ENCODE peak calls at places on chromosomes 7 and 10, in five cellular contexts. One of them, this sample, is unnamed.

GRCh38 chr10:94016727-94017714 is 23.3 kb downstream of the PLCE1 start:
- DNase-seq in H1: no peak
- DNase-seq in K562: no peak
- DNase-seq in GM23338: peak; percentile 68
- DNase-seq in HepG2: no peak
- DNase-seq in this sample: peak; percentile 52

GRCh38 chr10:121753726-121754476 is 155.7 kb upstream of the FGFR2 start:
- DNase-seq in HepG2: no peak
- DNase-seq in K562: no peak
- DNase-seq in H1: no peak
- DNase-seq in GM23338: peak; percentile 43
- DNase-seq in this sample: no peak

GRCh38 chr10:59807629-59808620 is 54.7 kb upstream of the MRLN start:
- DNase-seq in K562: no peak
- DNase-seq in HepG2: no peak
- DNase-seq in GM23338: no peak
- DNase-seq in H1: no peak
- DNase-seq in this sample: no peak

GRCh38 chr7:73844848-73845460 is 2.6 kb upstream of the METTL27 start:
- DNase-seq in GM23338: no peak
- DNase-seq in K562: no peak
- DNase-seq in HepG2: no peak
- DNase-seq in H1: no peak
- DNase-seq in this sample: no peak

GRCh38 chr10:121426307-121426706 is 171.9 kb downstream of the FGFR2 start:
- DNase-seq in GM23338: peak; percentile 69
- DNase-seq in H1: peak; percentile 46
- DNase-seq in K562: peak; percentile 32
- DNase-seq in HepG2: no peak
- DNase-seq in this sample: no peak

GRCh38 chr10:46014683-46015405 is 15.6 kb downstream of the NCOA4 start:
- DNase-seq in HepG2: no peak
- DNase-seq in GM23338: no peak
- DNase-seq in H1: no peak
- DNase-seq in K562: no peak
- DNase-seq in this sample: no peak

GRCh38 chr10:60480865-60481563 is 91.3 kb upstream of the ANK3 start:
- DNase-seq in H1: no peak
- DNase-seq in GM23338: no peak
- DNase-seq in HepG2: no peak
- DNase-seq in K562: no peak
- DNase-seq in this sample: no peak

GRCh38 chr10:47158116-47159071 is 141.6 kb upstream of the GDF10 start:
- DNase-seq in K562: no peak
- DNase-seq in GM23338: no peak
- DNase-seq in HepG2: no peak
- DNase-seq in H1: no peak
- DNase-seq in this sample: no peak

GRCh38 chr7:2819954-2820397 is 24.1 kb downstream of the GNA12 start:
- DNase-seq in HepG2: no peak
- DNase-seq in K562: no peak
- DNase-seq in H1: no peak
- DNase-seq in GM23338: no peak
- DNase-seq in this sample: no peak

GRCh38 chr10:113425596-113425995 is 127.3 kb upstream of the HABP2 start:
- DNase-seq in K562: no peak
- DNase-seq in H1: no peak
- DNase-seq in GM23338: no peak
- DNase-seq in HepG2: no peak
- DNase-seq in this sample: no peak

GRCh38 chr7:117803476-117803875 is 69.8 kb downstream of the CTTNBP2 start:
- DNase-seq in HepG2: no peak
- DNase-seq in H1: no peak
- DNase-seq in GM23338: no peak
- DNase-seq in K562: no peak
- DNase-seq in this sample: no peak

GRCh38 chr7:129168219-129168991 is 20.0 kb upstream of the SMO start:
- DNase-seq in K562: no peak
- DNase-seq in H1: peak; percentile 58
- DNase-seq in GM23338: peak; percentile 84
- DNase-seq in HepG2: no peak
- DNase-seq in this sample: peak; percentile 42

DNA sequence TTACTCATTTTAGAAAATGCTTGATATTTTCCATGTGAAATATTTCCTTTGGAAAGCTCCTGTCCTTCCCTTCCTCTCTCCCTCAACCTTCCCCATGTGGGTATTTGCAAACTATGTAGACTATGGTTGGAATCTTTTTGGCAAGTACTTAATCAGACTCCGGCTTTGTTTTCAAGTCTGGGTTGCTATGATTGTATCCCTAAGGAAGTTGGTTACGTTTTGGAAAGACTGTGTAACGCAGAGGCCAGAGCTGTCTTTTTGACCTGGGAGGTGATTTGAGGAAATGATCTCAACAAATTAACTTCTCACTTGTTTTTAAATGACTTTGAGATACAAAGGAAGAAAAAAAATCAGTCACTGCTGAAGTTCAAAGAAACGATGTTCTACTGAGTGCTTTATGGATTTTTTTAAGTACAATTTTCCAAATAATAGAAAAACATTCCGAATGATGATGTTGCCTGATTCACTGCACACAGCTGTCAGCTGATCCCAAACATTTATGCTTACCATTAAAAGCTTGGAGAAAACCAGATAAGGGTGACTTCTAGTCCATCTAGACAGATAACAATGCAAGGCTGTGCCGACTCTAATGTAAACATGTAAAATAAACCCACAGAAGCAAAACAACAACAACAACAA is 145.5 kb upstream of the CELF2 start:
- DNase-seq in GM23338: peak; percentile 46
- DNase-seq in H1: no peak
- DNase-seq in HepG2: no peak
- DNase-seq in K562: no peak
- DNase-seq in this sample: no peak
- TF ChIP-seq CREB1 in GM23338: no peak
- TF ChIP-seq CREB1 in H1: no peak
- TF ChIP-seq CREB1 in HepG2: no peak
- TF ChIP-seq CREB1 in K562: no peak
- TF ChIP-seq CREB1 in this sample: no peak

GRCh38 chr10:79072041-79072441 is 3.3 kb downstream of the ZMIZ1 start:
- DNase-seq in HepG2: no peak
- DNase-seq in K562: no peak
- DNase-seq in H1: no peak
- DNase-seq in GM23338: peak; percentile 33
- DNase-seq in this sample: no peak

GRCh38 chr10:79070091-79070610 is 1.4 kb downstream of the ZMIZ1 start:
- DNase-seq in GM23338: peak; percentile 34
- DNase-seq in HepG2: no peak
- DNase-seq in K562: peak; percentile 48
- DNase-seq in H1: no peak
- DNase-seq in this sample: peak; percentile 35

GRCh38 chr10:79069325-79070090 is 742 bp downstream of the ZMIZ1 start:
- DNase-seq in GM23338: peak; percentile 44
- DNase-seq in H1: no peak
- DNase-seq in K562: peak; percentile 66
- DNase-seq in HepG2: no peak
- DNase-seq in this sample: peak; percentile 32

GRCh38 chr10:79071535-79071923 is 2.8 kb downstream of the ZMIZ1 start:
- DNase-seq in K562: no peak
- DNase-seq in GM23338: peak; percentile 39
- DNase-seq in HepG2: peak; percentile 81
- DNase-seq in H1: no peak
- DNase-seq in this sample: no peak

DNA sequence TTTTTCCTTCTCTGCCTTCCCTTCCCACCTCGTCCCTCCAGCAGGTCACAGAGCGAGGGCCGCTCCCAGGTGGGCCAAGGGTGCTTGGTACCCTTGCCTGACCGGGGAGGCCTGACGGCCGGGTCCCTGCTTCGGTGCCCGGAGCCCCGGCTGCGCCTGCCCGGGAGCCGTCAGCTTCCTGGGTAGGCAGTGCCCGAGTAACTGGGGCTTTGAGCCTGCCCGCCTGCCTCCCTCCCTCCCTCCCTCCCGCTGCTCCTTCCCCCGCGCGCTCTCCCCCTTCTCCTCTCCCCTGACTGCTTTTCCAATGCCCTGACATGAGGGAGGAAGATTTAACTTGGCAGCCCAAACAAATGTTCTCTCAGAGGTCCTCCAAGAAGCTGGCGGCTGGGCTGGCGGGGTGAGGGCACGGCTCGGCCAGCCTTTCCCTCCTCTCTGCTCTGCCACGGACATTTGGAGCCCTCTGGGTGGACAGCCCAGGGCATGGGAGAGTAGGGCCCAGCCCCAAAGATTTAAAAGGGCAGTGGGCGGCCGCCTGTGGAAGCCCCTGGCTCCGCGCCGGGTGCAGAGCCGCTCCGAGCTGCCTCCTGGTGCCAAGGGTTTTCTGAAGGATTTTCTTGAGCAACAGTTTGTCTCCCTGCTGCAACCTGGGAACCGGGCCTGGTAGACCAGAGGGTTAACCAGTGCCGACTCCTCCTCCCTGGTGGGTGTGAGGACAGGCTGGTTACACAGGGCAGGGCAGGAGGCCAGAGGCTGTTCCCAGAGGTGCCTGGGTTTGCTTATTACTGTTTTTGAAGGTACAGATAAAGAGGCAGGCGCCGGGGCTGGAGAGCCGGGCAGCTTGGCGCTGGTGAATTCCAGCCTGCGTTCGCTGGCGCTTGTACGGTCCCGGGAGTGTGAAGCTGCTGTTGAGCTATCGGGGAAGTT is 2.1 kb downstream of the ZMIZ1 start:
- DNase-seq in K562: no peak
- DNase-seq in GM23338: peak; percentile 68
- DNase-seq in HepG2: peak; percentile 90
- DNase-seq in H1: peak; percentile 72
- DNase-seq in this sample: peak; percentile 40
- TF ChIP-seq CREB1 in K562: no peak
- TF ChIP-seq CREB1 in GM23338: no peak
- TF ChIP-seq CREB1 in HepG2: no peak
- TF ChIP-seq CREB1 in H1: no peak
- TF ChIP-seq CREB1 in this sample: no peak

GRCh38 chr7:155583636-155584035 is 37.3 kb upstream of the CNPY1 start:
- DNase-seq in GM23338: no peak
- DNase-seq in K562: no peak
- DNase-seq in H1: no peak
- DNase-seq in HepG2: no peak
- DNase-seq in this sample: no peak
- TF ChIP-seq CREB1 in GM23338: no peak
- TF ChIP-seq CREB1 in K562: no peak
- TF ChIP-seq CREB1 in H1: no peak
- TF ChIP-seq CREB1 in HepG2: no peak
- TF ChIP-seq CREB1 in this sample: no peak

DNA sequence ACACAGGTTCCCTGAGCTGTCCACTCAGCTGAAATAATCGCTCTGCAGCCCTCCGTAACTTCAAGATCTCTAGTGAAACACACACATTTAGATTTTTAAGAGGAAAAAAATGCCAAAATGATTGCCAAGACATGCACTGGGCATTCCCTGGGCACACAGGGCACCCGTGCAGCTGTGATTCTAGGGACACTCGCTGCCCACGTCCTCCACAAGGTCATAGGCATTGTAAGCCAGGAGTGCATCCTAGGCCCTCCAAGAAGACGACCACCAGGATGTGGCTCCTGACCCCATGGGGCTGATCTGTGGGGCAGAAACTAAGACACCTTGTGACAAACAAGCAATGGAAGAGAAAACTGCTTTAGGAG is 563.3 kb downstream of the PTPRN2 start:
- DNase-seq in K562: no peak
- DNase-seq in HepG2: no peak
- DNase-seq in GM23338: no peak
- DNase-seq in H1: no peak
- DNase-seq in this sample: no peak
- TF ChIP-seq CREB1 in K562: no peak
- TF ChIP-seq CREB1 in HepG2: no peak
- TF ChIP-seq CREB1 in GM23338: no peak
- TF ChIP-seq CREB1 in H1: no peak
- TF ChIP-seq CREB1 in this sample: no peak

GRCh38 chr10:98257961-98258360 is 10.0 kb downstream of the LOXL4 start:
- DNase-seq in H1: no peak
- DNase-seq in GM23338: no peak
- DNase-seq in K562: no peak
- DNase-seq in HepG2: no peak
- DNase-seq in this sample: no peak

GRCh38 chr10:98258683-98259454 is 9.1 kb downstream of the LOXL4 start:
- DNase-seq in H1: no peak
- DNase-seq in HepG2: no peak
- DNase-seq in GM23338: no peak
- DNase-seq in K562: no peak
- DNase-seq in this sample: no peak

GRCh38 chr10:98255146-98255877 is 12.7 kb downstream of the LOXL4 start:
- DNase-seq in H1: no peak
- DNase-seq in HepG2: no peak
- DNase-seq in K562: no peak
- DNase-seq in GM23338: no peak
- DNase-seq in this sample: no peak

GRCh38 chr10:98257198-98257597 is 10.8 kb downstream of the LOXL4 start:
- DNase-seq in GM23338: no peak
- DNase-seq in K562: no peak
- DNase-seq in HepG2: no peak
- DNase-seq in H1: no peak
- DNase-seq in this sample: no peak

DNA sequence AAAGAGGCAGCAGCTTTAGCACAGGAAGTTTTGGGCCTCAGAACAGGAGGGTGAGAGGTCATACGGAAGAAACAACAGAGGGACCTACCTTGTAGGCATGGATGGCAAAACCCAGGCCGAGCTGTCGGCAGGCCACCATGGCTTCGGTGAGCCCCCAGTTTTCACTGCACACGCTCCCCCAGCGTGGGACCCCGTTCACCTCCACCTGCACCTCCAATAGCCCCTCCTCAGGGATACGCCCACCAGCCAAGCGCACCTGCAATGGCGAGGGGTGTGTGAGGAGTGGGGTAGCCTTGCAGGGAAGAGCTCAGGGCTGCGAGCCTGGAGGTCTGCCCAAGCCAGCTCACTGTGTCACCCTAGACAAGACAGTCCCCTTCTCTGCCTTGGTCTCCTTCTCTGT is 11.3 kb downstream of the LOXL4 start:
- DNase-seq in GM23338: no peak
- DNase-seq in H1: no peak
- DNase-seq in HepG2: no peak
- DNase-seq in K562: no peak
- DNase-seq in this sample: no peak
- TF ChIP-seq CREB1 in GM23338: no peak
- TF ChIP-seq CREB1 in H1: no peak
- TF ChIP-seq CREB1 in HepG2: no peak
- TF ChIP-seq CREB1 in K562: no peak
- TF ChIP-seq CREB1 in this sample: no peak

This sample was measured in WTC11.